ENCODE peak calls at places on chromosomes 2 and 18, in seven cellular contexts. W, L, M, T, Q, P and B are unnamed samples. For H3K9me3, the result is how much of the 10 kb centered on the place peaks cover.

GRCh38 chr2:117771969-117772630 is 42.4 kb upstream of the DDX18 start:
- DNase-seq in W (no peak), L (no peak), M (no peak), T (peak), Q (no peak), P (peak), B (no peak)

GRCh38 chr2:56450083-56450482 is 266.3 kb downstream of the CCDC85A start:
- DNase-seq in W (no peak), L (no peak), M (no peak), T (no peak), Q (no peak), P (no peak), B (no peak)

GRCh38 chr2:240460243-240460630 is 24.8 kb downstream of the GPC1 start:
- DNase-seq in W (no peak), L (no peak), M (no peak), T (no peak), Q (peak), P (no peak), B (no peak)

GRCh38 chr2:79131687-79132086 is 11.4 kb downstream of the REG1A start:
- DNase-seq in W (peak), L (no peak), M (no peak), T (no peak), Q (no peak), P (no peak), B (no peak)

GRCh38 chr2:118854507-118855300 is 7.3 kb upstream of the EN1 start:
- DNase-seq in W (no peak), L (no peak), M (no peak), T (no peak), Q (no peak), P (no peak), B (no peak)

GRCh38 chr2:216478151-216478550 is 20.5 kb upstream of the RPL37A start:
- DNase-seq in W (no peak), L (no peak), M (no peak), T (peak), Q (no peak), P (peak), B (no peak)

GRCh38 chr2:74835831-74836674 is 2.1 kb downstream of the HK2 start:
- DNase-seq in W (no peak), L (no peak), M (peak), T (peak), Q (no peak), P (peak), B (no peak)

GRCh38 chr2:29336334-29336733 is 221.1 kb downstream of the CLIP4 start:
- DNase-seq in W (no peak), L (no peak), M (no peak), T (no peak), Q (no peak), P (no peak), B (no peak)

GRCh38 chr18:28514699-28515098 is 337.8 kb upstream of the CDH2 start:
- DNase-seq in W (no peak), L (no peak), M (no peak), T (no peak), Q (no peak), P (no peak), B (no peak)

GRCh38 chr2:28958689-28959088 is 22.4 kb upstream of the TOGARAM2 start:
- DNase-seq in W (no peak), L (no peak), M (peak), T (peak), Q (peak), P (peak), B (peak)

GRCh38 chr2:102317715-102318114 is 6.4 kb downstream of the IL1RL1 start:
- DNase-seq in W (no peak), L (no peak), M (no peak), T (no peak), Q (no peak), P (no peak), B (no peak)

GRCh38 chr2:8571792-8572499 is 109.9 kb upstream of the ID2 start:
- DNase-seq in W (peak), L (no peak), M (no peak), T (no peak), Q (no peak), P (peak), B (no peak)

GRCh38 chr2:30772021-30772705 is 35.1 kb downstream of the CAPN13 start:
- DNase-seq in W (peak), L (no peak), M (no peak), T (no peak), Q (no peak), P (no peak), B (peak)

GRCh38 chr2:202634556-202635440 is at the start of gene FAM117B:
- DNase-seq in W (peak), L (peak), M (peak), T (peak), Q (peak), P (peak), B (peak)
- H3K9me3 ChIP-seq in W (under half), L (under half), M (under half), T (under half), Q (under half), P (under half), B (under half)

DNA sequence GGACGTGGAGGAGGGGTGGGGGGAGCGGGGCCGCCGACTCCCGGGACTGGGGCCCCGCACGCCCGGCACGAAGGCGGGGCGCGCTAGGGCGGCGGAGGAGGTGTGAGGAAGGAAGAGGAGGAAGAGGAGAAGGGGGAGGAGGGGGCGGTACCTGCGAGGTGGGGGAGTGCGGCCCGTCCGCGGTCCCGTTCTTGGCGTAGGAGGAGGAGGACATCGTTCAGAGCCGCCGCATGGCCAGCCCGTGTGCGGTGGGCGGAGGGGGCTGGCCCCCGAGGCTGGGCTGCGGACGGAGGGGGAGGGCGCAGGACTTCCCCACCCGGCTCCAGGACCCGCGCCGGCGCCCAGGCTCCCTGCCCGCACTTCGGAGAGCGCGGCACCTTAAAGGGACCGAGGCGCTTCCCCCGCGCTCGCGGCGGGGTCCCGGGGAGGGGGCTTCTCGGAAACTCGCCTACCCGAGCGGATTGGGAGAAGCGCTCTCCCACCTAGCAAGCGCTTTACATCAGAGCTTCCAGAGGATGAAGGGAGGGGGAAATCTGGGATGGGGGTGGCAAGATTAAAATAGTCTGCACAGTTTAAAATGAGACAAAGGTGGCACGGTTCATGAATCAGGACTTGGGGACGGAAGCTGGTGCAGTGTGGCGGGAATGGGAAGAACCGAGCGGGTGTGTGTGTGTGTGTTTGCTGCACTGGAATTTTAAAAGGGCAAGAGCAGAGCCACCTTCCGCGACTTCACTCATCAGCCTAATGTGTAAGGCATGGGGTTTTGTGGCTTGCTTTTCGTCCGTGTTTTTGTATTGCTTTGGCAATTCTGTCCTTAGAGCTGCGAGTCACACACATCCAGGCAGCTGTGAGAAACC is at the start of gene CACNB4:
- DNase-seq in W (peak), L (no peak), M (no peak), T (peak), Q (peak), P (no peak), B (no peak)
- H3K4me3 ChIP-seq in W (peak), L (peak), M (peak), T (peak), Q (peak), P (peak), B (peak)

DNA sequence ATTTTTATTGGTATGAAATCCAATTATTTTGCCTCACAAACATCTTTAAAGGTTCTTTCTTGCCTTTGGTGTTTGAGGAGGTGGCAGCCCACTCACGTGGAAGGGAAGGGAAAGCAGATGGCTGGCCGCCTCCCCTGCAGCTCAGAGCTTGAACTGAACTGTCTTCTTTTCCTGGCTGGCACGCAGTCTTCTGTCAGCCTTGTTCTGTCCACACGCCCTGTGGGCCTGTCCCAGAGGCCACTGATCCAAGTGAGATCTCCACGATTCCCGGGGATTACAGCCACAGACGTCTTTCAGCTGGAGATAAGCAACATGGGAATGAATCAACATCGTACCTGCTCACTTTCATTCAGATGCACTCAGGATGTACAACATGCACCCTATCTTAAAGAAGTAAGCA is 73.3 kb downstream of the TMEM18 start:
- DNase-seq in W (peak), L (no peak), M (no peak), T (no peak), Q (no peak), P (no peak), B (no peak)
- H3K9me3 ChIP-seq in W (under half), L (under half), M (under half), T (under half), Q (under half), P (under half), B (under half)

DNA sequence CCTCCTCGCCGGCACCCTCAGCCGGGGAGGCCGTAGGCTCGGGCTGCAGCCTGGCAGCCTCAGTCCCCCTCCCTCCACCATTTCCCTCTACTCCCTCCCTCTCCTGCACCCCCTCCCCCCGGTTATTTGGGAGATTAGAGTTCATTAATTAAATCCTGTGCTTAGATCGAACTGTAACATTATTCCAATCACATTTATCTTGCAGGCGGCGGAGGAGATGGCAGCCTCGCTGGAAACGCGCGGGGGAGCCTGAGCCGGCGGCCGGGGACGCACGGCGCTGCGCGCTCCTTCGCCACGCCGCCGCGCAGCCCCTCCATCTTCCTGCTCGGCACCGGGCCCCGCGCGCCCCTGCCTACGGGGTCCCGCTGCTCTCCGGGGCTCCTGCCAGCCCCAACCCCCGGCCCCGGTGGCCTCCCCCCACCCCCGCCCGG is at the start of gene ST8SIA3:
- DNase-seq in W (no peak), L (no peak), M (no peak), T (no peak), Q (no peak), P (no peak), B (no peak)
- H3K4me3 ChIP-seq in W (no peak), L (no peak), M (no peak), T (no peak), Q (no peak), P (no peak), B (no peak)

GRCh38 chr2:63301481-63301880 is 250.9 kb downstream of the OTX1 start:
- DNase-seq in W (no peak), L (no peak), M (no peak), T (no peak), Q (no peak), P (no peak), B (no peak)
- H3K9me3 ChIP-seq in W (half or more), L (under half), M (under half), T (under half), Q (under half), P (under half), B (under half)

DNA sequence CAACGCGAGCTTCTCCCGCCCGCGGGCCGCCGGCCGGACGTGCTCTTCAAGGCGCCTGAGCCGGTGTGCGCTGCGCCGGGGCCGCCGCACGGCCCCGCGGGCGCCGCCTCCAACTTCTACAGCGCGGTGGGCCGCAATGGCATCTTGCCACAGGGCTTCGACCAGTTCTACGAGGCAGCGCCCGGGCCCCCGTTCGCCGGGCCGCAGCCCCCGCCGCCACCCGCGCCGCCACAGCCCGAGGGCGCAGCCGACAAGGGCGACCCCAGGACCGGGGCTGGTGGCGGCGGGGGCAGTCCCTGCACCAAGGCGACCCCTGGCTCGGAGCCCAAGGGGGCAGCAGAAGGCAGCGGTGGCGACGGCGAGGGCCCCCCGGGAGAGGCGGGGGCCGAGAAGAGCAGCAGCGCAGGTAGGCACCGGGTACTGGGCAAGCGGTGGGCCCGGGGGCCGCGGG is 676 bp downstream of the HOXD11 start:
- DNase-seq in W (no peak), L (no peak), M (no peak), T (no peak), Q (no peak), P (no peak), B (no peak)
- H3K4me3 ChIP-seq in W (peak), L (no peak), M (no peak), T (no peak), Q (no peak), P (no peak), B (no peak)